ENCODE peak calls at places on chromosomes 11 and 22, in nine cellular contexts. P is activated naive CD4-positive, alpha-beta T cell treated with Interleukin-2 at 50 U/mL for 16 hours; I is K562; C is GM23248; W is Peyer's patch; V is T-helper 2 cell treated with Interferon-gamma antibody and Interleukin-4, amounts not matched to agents 5 μg/mL and 100 μg/mL, for 36 hours; O is C1 segment of cervical spinal cord; R is kidney tubule cell; H is sciatic nerve. X is an unnamed sample.

GRCh38 chr11:118660646-118661424 is 18.6 kb downstream of the TREH start:
- DNase-seq in V (no peak), C (no peak), W (no peak), R (no peak), I (no peak), P (no peak), H (peak), O (no peak), X (no peak)

GRCh38 chr11:76885390-76886097 is 24.8 kb downstream of the ACER3 start:
- DNase-seq in P (no peak), I (no peak), C (peak), V (peak), R (peak), O (no peak), W (no peak), H (no peak), X (no peak)

GRCh38 chr22:30497466-30498150 is 7.9 kb downstream of the SEC14L4 start:
- DNase-seq in O (no peak), C (no peak), P (no peak), R (no peak), W (no peak), H (no peak), V (no peak), I (no peak), X (no peak)

GRCh38 chr11:126900349-126900748 is 100.2 kb downstream of the KIRREL3 start:
- DNase-seq in P (no peak), O (no peak), V (no peak), I (no peak), W (no peak), C (no peak), H (no peak), R (no peak), X (no peak)

GRCh38 chr11:108734956-108735559 is 70.2 kb downstream of the DDX10 start:
- DNase-seq in O (no peak), R (no peak), P (no peak), C (peak), W (no peak), V (no peak), H (no peak), I (peak), X (no peak)

GRCh38 chr22:38397189-38398097 is 57.6 kb downstream of the KCNJ4 start:
- DNase-seq in P (peak), O (no peak), W (peak), H (no peak), C (peak), V (no peak), R (peak), I (no peak), X (no peak)

GRCh38 chr11:336666-337002 is 16.0 kb upstream of the IFITM3 start:
- DNase-seq in W (peak), R (no peak), O (no peak), I (peak), C (no peak), V (no peak), P (no peak), H (peak), X (no peak)

GRCh38 chr22:19287889-19288288 is 3.6 kb downstream of the CLTCL1 start:
- DNase-seq in P (no peak), V (no peak), H (no peak), I (no peak), W (no peak), C (peak), O (no peak), R (peak), X (peak)

GRCh38 chr22:49636214-49636613 is 191.5 kb downstream of the BRD1 start:
- DNase-seq in W (no peak), I (no peak), P (no peak), H (no peak), C (no peak), V (no peak), R (no peak), O (no peak), X (no peak)

GRCh38 chr11:83521647-83522596 is 235.8 kb upstream of the CCDC90B start:
- DNase-seq in R (peak), P (no peak), I (peak), H (no peak), V (no peak), W (peak), C (peak), O (no peak), X (peak)

GRCh38 chr11:112280268-112281126 is 19.8 kb upstream of the PLET1 start:
- DNase-seq in V (peak), O (peak), H (peak), I (peak), R (peak), W (peak), C (peak), P (peak), X (peak)

X was measured in AG09319.